ENCODE peak calls at places on chromosomes 12 and 14, in eight cellular contexts. U, I, X, Q, N, B, P and O are unnamed samples.

GRCh38 chr12:126055521-126055920 is 990.3 kb downstream of the AACS start:
- DNase-seq in N (no peak), I (no peak), X (no peak), Q (no peak), U (no peak), B (no peak), P (no peak), O (no peak)

GRCh38 chr14:98937712-98938505 is 334.1 kb downstream of the BCL11B start:
- DNase-seq in I (no peak), B (no peak), P (no peak), U (no peak), N (peak; percentile 50), X (no peak), Q (no peak), O (no peak)

GRCh38 chr12:80064269-80064668 is 35.1 kb upstream of the OTOGL start:
- DNase-seq in P (no peak), I (no peak), Q (no peak), X (no peak), U (no peak), N (no peak), B (no peak), O (no peak)

GRCh38 chr12:125503128-125503527 is 437.9 kb downstream of the AACS start:
- DNase-seq in N (no peak), X (no peak), Q (no peak), U (no peak), I (no peak), B (no peak), P (no peak), O (no peak)

GRCh38 chr12:39852346-39852745 is 232.7 kb upstream of the ABCD2 start:
- DNase-seq in N (no peak), Q (no peak), U (no peak), I (no peak), X (no peak), P (no peak), B (no peak), O (no peak)

GRCh38 chr12:114096461-114096860 is 130.3 kb upstream of the RBM19 start:
- DNase-seq in U (no peak), Q (no peak), X (no peak), P (no peak), I (no peak), B (no peak), N (no peak), O (no peak)

GRCh38 chr14:72590577-72590976 is 303.3 kb downstream of the DPF3 start:
- DNase-seq in N (no peak), I (peak; percentile 66), Q (no peak), P (no peak), B (no peak), U (no peak), X (no peak), O (no peak)

GRCh38 chr14:49487238-49487637 is 98.9 kb downstream of the RPS29 start:
- DNase-seq in X (no peak), B (no peak), P (no peak), U (no peak), N (no peak), Q (no peak), I (no peak), O (no peak)

GRCh38 chr12:46365951-46366379 is 6.6 kb downstream of the SLC38A2 start:
- DNase-seq in P (no peak), Q (no peak), N (no peak), U (no peak), B (no peak), X (no peak), I (no peak), O (no peak)

GRCh38 chr12:41907550-41907949 is 237.1 kb downstream of the GXYLT1 start:
- DNase-seq in N (no peak), P (no peak), B (no peak), Q (no peak), U (no peak), X (no peak), I (no peak), O (no peak)

GRCh38 chr14:50600849-50601248 is 40.9 kb downstream of the ATL1 start:
- DNase-seq in B (peak; percentile 27), N (no peak), U (no peak), I (no peak), P (no peak), Q (peak; percentile 41), X (no peak), O (no peak)

GRCh38 chr12:108570743-108571603 is 8.6 kb downstream of the ISCU start:
- DNase-seq in N (peak; percentile 50), Q (peak; percentile 58), B (no peak), X (no peak), P (no peak), I (peak; percentile 11), U (no peak), O (peak; percentile 62)

GRCh38 chr12:123393747-123394146 is 9.8 kb downstream of the KMT5A start:
- DNase-seq in B (no peak), P (no peak), X (no peak), Q (no peak), U (no peak), I (no peak), N (no peak), O (no peak)

GRCh38 chr14:40312296-40312695 is 880.1 kb upstream of the FBXO33 start:
- DNase-seq in X (no peak), P (no peak), Q (no peak), I (no peak), U (no peak), N (no peak), B (no peak), O (no peak)

GRCh38 chr12:49866859-49867579 is 24.1 kb upstream of the BCDIN3D start:
- DNase-seq in P (peak; percentile 73), U (peak; percentile 84), N (peak; percentile 89), B (peak; percentile 85), X (no peak), I (peak; percentile 71), Q (peak; percentile 66), O (no peak)

GRCh38 chr12:110932048-110932447 is 11.7 kb upstream of the MYL2 start:
- DNase-seq in N (no peak), B (no peak), I (no peak), U (no peak), X (no peak), Q (peak; percentile 23), P (no peak), O (no peak)

GRCh38 chr12:70812124-70812523 is 108.4 kb downstream of the PTPRR start:
- DNase-seq in N (no peak), X (no peak), P (no peak), I (no peak), Q (no peak), B (no peak), U (no peak), O (no peak)

GRCh38 chr12:124114316-124114715 is 141.3 kb downstream of the ZNF664 start:
- DNase-seq in Q (no peak), B (no peak), U (no peak), X (no peak), P (no peak), I (no peak), N (peak; percentile 23), O (no peak)

GRCh38 chr14:106141242-106142220 is 615.1 kb downstream of the TMEM121 start:
- DNase-seq in U (peak; percentile 22), P (no peak), N (no peak), B (no peak), X (no peak), Q (peak; percentile 28), I (no peak), O (peak; percentile 39)

GRCh38 chr14:83975435-83976222 is 1554.3 kb upstream of the FLRT2 start:
- DNase-seq in U (no peak), B (no peak), I (no peak), N (no peak), X (no peak), P (no peak), Q (no peak), O (no peak)

GRCh38 chr14:83974647-83975163 is 1555.2 kb upstream of the FLRT2 start:
- DNase-seq in B (no peak), U (no peak), X (no peak), N (no peak), I (no peak), Q (no peak), P (no peak), O (no peak)

GRCh38 chr14:83976223-83976770 is 1553.6 kb upstream of the FLRT2 start:
- DNase-seq in X (no peak), B (no peak), U (no peak), Q (no peak), N (no peak), P (no peak), I (no peak), O (no peak)
- H3K4me1 ChIP-seq in X (no peaks in the 10 kb centered on the region), B (no peaks in the 10 kb centered on the region), U (no peaks in the 10 kb centered on the region), Q (no peaks in the 10 kb centered on the region), N (peaks cover 10% of the 10 kb centered on the region), P (peaks cover 4% of the 10 kb centered on the region), I (no peaks in the 10 kb centered on the region), O (peaks cover 24% of the 10 kb centered on the region)

DNA sequence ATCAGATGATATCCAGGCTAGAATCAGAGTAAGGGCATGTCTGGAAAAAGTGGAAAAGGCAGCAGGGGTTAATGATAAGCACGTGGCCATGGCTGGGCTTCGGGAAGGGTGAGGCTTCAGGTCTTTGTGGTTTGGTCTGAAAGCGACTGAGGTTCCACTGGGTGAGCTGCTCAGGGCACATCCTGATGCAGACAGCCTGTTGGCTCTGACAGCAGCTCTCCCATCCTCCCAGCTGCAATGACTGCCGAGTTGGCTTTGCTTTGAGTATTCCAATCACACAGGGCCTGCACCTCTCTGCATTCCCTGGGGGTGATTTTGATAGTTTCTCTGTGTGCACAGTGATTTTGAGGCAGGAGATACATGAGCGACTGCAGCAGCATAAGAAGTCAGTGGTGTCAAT is 390.7 kb downstream of the APAF1 start:
- DNase-seq in B (no peak), N (no peak), Q (no peak), X (no peak), U (no peak), P (no peak), I (no peak), O (no peak)
- H3K27ac ChIP-seq in B (no peak overlapping the region), N (no peak overlapping the region), Q (no peak overlapping the region), X (no peak overlapping the region), U (no peak overlapping the region), P (no peak overlapping the region), I (no peak overlapping the region), O (no peak overlapping the region)

DNA sequence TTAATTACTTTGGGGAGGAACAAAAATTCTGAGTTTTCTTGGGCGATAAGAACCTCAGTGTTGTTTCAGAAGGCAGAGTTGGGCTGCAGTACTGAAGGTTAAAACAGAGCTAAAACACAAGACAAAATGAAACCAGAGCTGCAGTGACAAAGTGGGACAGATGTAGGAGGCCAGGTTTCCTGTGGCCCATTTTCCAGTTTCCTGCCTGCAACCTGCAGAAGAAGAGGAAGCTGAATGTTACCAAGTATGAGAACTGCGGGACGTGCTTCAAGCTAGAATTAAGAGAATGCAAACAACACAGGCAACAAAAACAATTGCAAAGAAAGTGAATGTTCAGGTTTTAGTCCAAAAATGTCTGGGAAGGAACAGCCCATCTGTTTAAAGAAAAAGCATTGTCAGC is 17.8 kb downstream of the ELK3 start:
- DNase-seq in X (no peak), Q (no peak), B (no peak), N (no peak), U (no peak), P (no peak), I (no peak), O (no peak)
- TF ChIP-seq POLR2A in X (no peak), Q (no peak), B (no peak), N (no peak), U (no peak), P (no peak), I (no peak), O (no peak)

DNA sequence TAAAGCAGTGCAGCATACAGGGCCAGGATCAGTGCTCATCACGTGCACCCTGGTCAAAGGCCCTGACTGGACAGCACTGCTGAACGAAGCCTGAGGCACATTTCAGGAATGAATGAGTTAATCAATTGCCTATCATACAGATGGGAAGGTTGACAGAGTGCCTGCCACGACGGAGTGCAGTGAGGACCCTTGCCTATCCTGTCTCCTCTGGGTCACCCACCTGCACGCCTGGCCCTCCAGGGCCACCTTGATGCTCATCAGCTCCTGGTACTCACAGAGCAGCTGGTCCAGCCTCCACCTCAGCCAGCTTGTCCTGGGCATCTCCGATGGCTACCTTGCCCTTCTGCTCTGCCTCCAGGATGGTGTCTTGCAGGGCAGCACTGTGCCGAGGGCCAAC is 11.7 kb upstream of the KRT73 start:
- DNase-seq in B (no peak), I (no peak), U (no peak), Q (no peak), P (no peak), N (no peak), X (no peak), O (no peak)
- H3K4me1 ChIP-seq in B (no peaks in the 10 kb centered on the region), I (no peaks in the 10 kb centered on the region), U (peaks cover 8% of the 10 kb centered on the region), Q (no peaks in the 10 kb centered on the region), P (no peaks in the 10 kb centered on the region), N (peaks cover 4% of the 10 kb centered on the region), X (no peaks in the 10 kb centered on the region), O (peaks cover 9% of the 10 kb centered on the region)